ENCODE peak calls at places on chromosomes 13 and 19, in four cellular contexts. T, V, Q and C are unnamed samples. For H3K4me1, the result is how much of the 10 kb centered on the place peaks cover.

GRCh38 chr13:108700421-108701170 is 71.2 kb downstream of the MYO16 start:
- DNase-seq in V (no peak), T (peak), Q (no peak), C (no peak)

GRCh38 chr13:24307211-24308067 is 1.9 kb upstream of the C1QTNF9 start:
- DNase-seq in T (peak), V (peak), Q (no peak), C (no peak)

GRCh38 chr13:98869408-98870090 is 108.3 kb downstream of the DOCK9 start:
- DNase-seq in V (no peak), Q (peak), T (peak), C (peak)

GRCh38 chr13:99614465-99614885 is 113.2 kb downstream of the TM9SF2 start:
- DNase-seq in T (peak), V (peak), Q (no peak), C (no peak)

GRCh38 chr19:18894254-18895037 is 1.5 kb downstream of the CERS1 start:
- DNase-seq in Q (no peak), V (no peak), T (no peak), C (no peak)

GRCh38 chr19:18306209-18306902 is 16.5 kb downstream of the LSM4 start:
- DNase-seq in V (peak), Q (peak), T (no peak), C (no peak)

GRCh38 chr13:48110930-48111721 is 16.2 kb upstream of the MED4 start:
- DNase-seq in Q (peak), V (no peak), T (no peak), C (peak)

GRCh38 chr13:45306966-45307365 is 34.0 kb downstream of the TPT1 start:
- DNase-seq in T (no peak), V (no peak), Q (no peak), C (no peak)

GRCh38 chr19:46979103-46979769 is 40.4 kb upstream of the NPAS1 start:
- DNase-seq in T (no peak), Q (no peak), V (peak), C (no peak)

GRCh38 chr19:5967571-5967970 is 10.4 kb downstream of the RANBP3 start:
- DNase-seq in T (no peak), Q (no peak), V (no peak), C (no peak)
- H3K4me1 ChIP-seq in T (under half), Q (under half), V (under half), C (half or more)

DNA sequence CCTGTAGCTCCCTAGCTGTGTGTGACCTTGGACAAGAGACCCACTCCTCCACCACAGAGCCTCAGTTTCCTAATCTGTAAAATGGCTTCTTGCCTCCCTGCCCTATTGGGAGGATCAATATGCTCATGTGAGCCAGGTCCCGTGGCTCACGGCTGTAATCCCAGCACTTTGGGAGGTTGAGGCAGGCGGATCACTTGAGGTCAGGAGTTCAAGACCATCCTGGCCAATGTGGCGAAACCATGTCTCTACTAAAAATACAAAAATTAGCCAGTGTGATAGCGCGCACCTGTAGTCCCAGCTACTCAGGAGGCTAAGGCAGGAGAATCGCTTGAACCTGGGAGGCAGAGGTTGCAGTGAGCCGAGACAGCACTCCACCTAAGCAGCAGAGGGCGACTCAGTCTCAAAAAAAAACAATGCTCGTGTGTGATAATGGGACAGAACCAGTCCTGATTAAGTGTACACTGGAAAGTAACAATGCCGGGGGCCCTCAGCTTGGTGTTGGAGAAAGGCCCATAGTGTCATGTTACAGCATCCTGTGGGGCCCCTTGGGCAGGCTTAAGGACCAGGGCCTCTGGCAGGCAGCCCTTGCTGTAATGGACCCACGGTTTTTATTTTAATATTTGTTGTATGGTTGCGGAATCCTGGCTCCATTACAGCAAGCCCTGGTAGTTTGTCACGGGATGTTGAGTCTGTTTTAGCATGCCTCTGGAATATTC is 6.8 kb downstream of the RPS11 start:
- DNase-seq in Q (no peak), T (peak), V (no peak), C (no peak)
- TF ChIP-seq CTCF in Q (peak), T (peak), V (peak), C (peak)

DNA sequence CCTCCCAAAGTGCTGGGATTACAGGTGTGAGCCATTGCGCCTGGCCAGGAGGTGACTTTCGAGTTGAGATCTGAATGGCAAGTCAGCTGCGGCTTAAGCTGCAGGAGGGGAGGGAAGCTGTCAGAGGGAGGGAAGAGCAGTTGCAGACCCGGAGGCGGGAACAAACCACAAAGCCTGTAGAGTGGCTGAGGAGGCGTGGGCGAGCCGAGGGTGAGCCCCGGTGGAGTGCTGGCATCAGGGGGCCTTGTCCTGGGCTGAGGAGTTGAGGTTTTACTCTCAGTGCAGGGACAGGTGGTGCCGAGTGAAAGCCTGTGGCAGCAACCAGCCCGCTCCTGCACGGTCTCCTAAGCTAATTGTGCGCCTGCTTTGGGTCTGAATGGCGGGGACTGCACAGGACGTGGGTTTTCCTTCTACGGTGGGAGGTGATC is 24.2 kb downstream of the PPP1R37 start:
- DNase-seq in Q (no peak), V (peak), T (no peak), C (no peak)
- H3K4me1 ChIP-seq in Q (under half), V (under half), T (under half), C (under half)

GRCh38 chr19:8832132-8833021 is at the start of the genes MBD3L1 and ZNF558:
- DNase-seq in T (peak), V (peak), Q (peak), C (peak)
- TF ChIP-seq CTCF in T (peak), V (no peak), Q (peak), C (peak)

GRCh38 chr19:55644191-55644833 is 863 bp downstream of the ZNF581 start:
- DNase-seq in V (no peak), T (no peak), Q (no peak), C (no peak)
- H3K4me1 ChIP-seq in V (under half), T (under half), Q (under half), C (half or more)

DNA sequence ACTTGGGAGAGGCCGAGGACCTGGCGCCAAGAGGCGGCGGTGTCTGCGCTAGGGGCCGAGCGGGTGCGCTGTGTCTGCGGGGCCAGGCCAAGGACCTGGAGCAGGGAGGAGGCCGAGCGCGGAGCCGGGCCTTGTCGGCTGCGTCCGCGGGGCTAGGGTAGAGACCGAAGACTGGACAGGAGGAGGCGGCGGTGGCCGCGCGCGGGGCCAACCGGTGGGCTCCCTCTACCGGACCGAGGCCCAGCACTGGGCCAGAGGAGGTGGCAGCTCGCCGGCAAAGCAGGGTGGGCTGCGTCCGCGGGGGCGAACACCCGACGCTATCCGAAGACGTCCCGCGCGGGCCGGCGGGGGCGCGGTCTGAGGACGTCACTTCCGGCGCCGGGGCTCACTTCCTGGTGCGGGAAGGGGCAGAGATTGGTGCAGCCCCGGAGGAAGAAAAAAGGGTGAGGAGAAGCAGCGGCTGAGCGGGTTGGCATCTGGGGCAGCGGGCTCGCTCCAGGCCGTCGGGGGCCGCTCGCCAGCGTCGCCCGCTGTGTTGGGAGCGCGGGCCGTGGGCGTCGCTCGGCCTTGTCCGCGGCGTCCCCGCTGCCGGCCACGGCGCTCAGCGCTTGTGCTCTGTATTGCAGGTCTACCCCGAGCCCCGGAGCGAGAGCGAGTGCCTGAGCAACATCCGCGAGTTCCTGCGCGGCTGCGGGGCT is 38.3 kb downstream of the ARHGEF7 start:
- DNase-seq in T (peak), Q (peak), V (peak), C (peak)
- TF ChIP-seq CTCF in T (no peak), Q (peak), V (peak), C (peak)

DNA sequence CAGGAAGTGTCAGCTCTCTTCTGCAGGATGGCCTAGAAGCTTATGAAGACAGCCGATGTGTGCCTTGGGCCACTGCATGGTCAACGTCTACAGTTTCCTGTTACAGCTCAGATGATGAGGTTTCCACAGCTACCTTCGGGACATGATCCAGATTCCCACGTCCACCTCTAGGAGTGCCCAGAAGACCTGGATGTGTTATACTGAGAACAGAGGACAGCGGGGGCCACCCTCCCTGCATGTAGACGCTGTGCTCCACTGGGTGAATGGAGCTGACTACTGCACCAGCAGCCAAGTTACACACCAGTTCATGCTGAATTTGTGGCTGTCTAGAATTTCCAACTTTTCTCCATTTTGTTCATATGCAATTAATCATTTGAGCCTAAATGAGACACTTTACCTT is 78.5 kb upstream of the MTIF3 start:
- DNase-seq in Q (no peak), T (no peak), V (no peak), C (no peak)
- H3K4me1 ChIP-seq in Q (under half), T (under half), V (under half), C (under half)